ENCODE peak calls at places on chromosomes 16 and 17, in nine cellular contexts. I is mesendoderm, L is endothelial cell of umbilical vein, D is neuronal stem cell, C is mesenchymal stem cell, U is IMR-90, T is neural progenitor cell, A is colonic mucosa, O is HCT116. Q is an unnamed sample. For H3K4me1, the result is how much of the 10 kb centered on the place peaks cover.

GRCh38 chr17:27488263-27488662 is 32.0 kb downstream of the KSR1 start:
- DNase-seq in I (no peak), L (peak), D (no peak), C (no peak), U (no peak), T (no peak), A (no peak), O (no peak), Q (no peak)

GRCh38 chr16:68084504-68085258 is 489 bp upstream of the NFATC3 start:
- DNase-seq in I (peak), L (peak), D (peak), C (peak), U (peak), T (peak), A (peak), O (no peak), Q (peak)

GRCh38 chr16:69476920-69477418 is 52.5 kb downstream of the CYB5B start:
- DNase-seq in I (peak), L (peak), D (no peak), C (peak), U (peak), T (no peak), A (no peak), O (peak), Q (no peak)

GRCh38 chr17:28216528-28216927 is 102.5 kb upstream of the TMEM97 start:
- DNase-seq in I (no peak), L (no peak), D (no peak), C (peak), U (peak), T (no peak), A (no peak), O (no peak), Q (no peak)

GRCh38 chr16:88432174-88432573 is 20.9 kb upstream of the ZFPM1 start:
- DNase-seq in I (no peak), L (no peak), D (no peak), C (no peak), U (no peak), T (no peak), A (no peak), O (no peak), Q (no peak)

GRCh38 chr16:50268352-50268751 is 2.0 kb downstream of the ADCY7 start:
- DNase-seq in I (no peak), L (no peak), D (no peak), C (no peak), U (no peak), T (no peak), A (no peak), O (no peak), Q (no peak)

GRCh38 chr16:90035902-90036301 is 16.6 kb upstream of the DBNDD1 start:
- DNase-seq in I (peak), L (no peak), D (no peak), C (no peak), U (no peak), T (no peak), A (no peak), O (no peak), Q (no peak)

GRCh38 chr16:81651758-81652718 is 127.1 kb upstream of the PLCG2 start:
- DNase-seq in I (no peak), L (no peak), D (no peak), C (no peak), U (no peak), T (peak), A (no peak), O (no peak), Q (no peak)

GRCh38 chr17:61724777-61725176 is 133.8 kb upstream of the NACA2 start:
- DNase-seq in I (no peak), L (no peak), D (no peak), C (no peak), U (peak), T (no peak), A (no peak), O (no peak), Q (no peak)

GRCh38 chr17:50762177-50762576 is 5.1 kb downstream of the ANKRD40CL start:
- DNase-seq in I (no peak), L (no peak), D (no peak), C (no peak), U (no peak), T (no peak), A (no peak), O (no peak), Q (no peak)

GRCh38 chr17:28812980-28813377 is 29.6 kb downstream of the FAM222B start:
- DNase-seq in I (no peak), L (peak), D (no peak), C (no peak), U (peak), T (no peak), A (no peak), O (no peak), Q (no peak)

GRCh38 chr17:42586514-42587230 is 9.1 kb upstream of the PSMC3IP start:
- DNase-seq in I (no peak), L (no peak), D (no peak), C (no peak), U (no peak), T (no peak), A (no peak), O (no peak), Q (no peak)

GRCh38 chr17:40960144-40960543 is 6.6 kb downstream of the KRT39 start:
- DNase-seq in I (no peak), L (no peak), D (no peak), C (peak), U (peak), T (no peak), A (no peak), O (no peak), Q (no peak)

GRCh38 chr17:51629232-51629631 is 368.9 kb downstream of the UTP18 start:
- DNase-seq in I (no peak), L (no peak), D (no peak), C (no peak), U (no peak), T (no peak), A (no peak), O (no peak), Q (no peak)

GRCh38 chr17:50660042-50660886 is 25.6 kb downstream of the ABCC3 start:
- DNase-seq in I (no peak), L (peak), D (no peak), C (no peak), U (peak), T (no peak), A (peak), O (no peak), Q (no peak)

GRCh38 chr16:71746442-71747046 is 22.0 kb upstream of the PHLPP2 start:
- DNase-seq in I (peak), L (peak), D (no peak), C (peak), U (peak), T (peak), A (peak), O (peak), Q (peak)

GRCh38 chr17:63682981-63683380 is 16.9 kb downstream of the LIMD2 start:
- DNase-seq in I (no peak), L (no peak), D (no peak), C (no peak), U (no peak), T (no peak), A (no peak), O (no peak), Q (no peak)

GRCh38 chr16:69033550-69033949 is 71.9 kb upstream of the HAS3 start:
- DNase-seq in I (no peak), L (no peak), D (no peak), C (no peak), U (no peak), T (no peak), A (no peak), O (no peak), Q (no peak)

GRCh38 chr17:28811594-28812135 is 30.9 kb downstream of the FAM222B start:
- DNase-seq in I (peak), L (peak), D (peak), C (peak), U (peak), T (peak), A (peak), O (peak), Q (no peak)

GRCh38 chr16:30358990-30359870 is 4.1 kb upstream of the CD2BP2 start:
- DNase-seq in I (no peak), L (no peak), D (no peak), C (no peak), U (no peak), T (no peak), A (no peak), O (no peak), Q (no peak)

GRCh38 chr17:70819183-70819582 is 649.9 kb downstream of the KCNJ2 start:
- DNase-seq in I (no peak), L (no peak), D (no peak), C (no peak), U (no peak), T (no peak), A (no peak), O (no peak), Q (no peak)

GRCh38 chr16:27237229-27238015 is 31.1 kb downstream of the NSMCE1 start:
- DNase-seq in I (no peak), L (peak), D (no peak), C (peak), U (no peak), T (peak), A (no peak), O (no peak), Q (peak)

GRCh38 chr16:69443809-69444611 is 19.6 kb downstream of the CYB5B start:
- DNase-seq in I (no peak), L (peak), D (no peak), C (peak), U (peak), T (no peak), A (peak), O (no peak), Q (no peak)

GRCh38 chr16:8677481-8677880 is 3.1 kb downstream of the ABAT start:
- DNase-seq in I (no peak), L (no peak), D (no peak), C (no peak), U (no peak), T (no peak), A (no peak), O (no peak), Q (no peak)

GRCh38 chr17:17269926-17270773 is 10.9 kb downstream of the COPS3 start:
- DNase-seq in I (peak), L (peak), D (no peak), C (peak), U (no peak), T (peak), A (no peak), O (peak), Q (peak)

GRCh38 chr17:70804161-70804560 is 634.8 kb downstream of the KCNJ2 start:
- DNase-seq in I (no peak), L (no peak), D (no peak), C (peak), U (peak), T (no peak), A (no peak), O (no peak), Q (no peak)

GRCh38 chr16:30740364-30741251 is 7.6 kb upstream of the PHKG2 start:
- DNase-seq in I (peak), L (peak), D (no peak), C (peak), U (peak), T (no peak), A (peak), O (peak), Q (no peak)

GRCh38 chr17:6374761-6375312 is 60.1 kb downstream of the AIPL1 start:
- DNase-seq in I (peak), L (peak), D (peak), C (peak), U (peak), T (peak), A (no peak), O (peak), Q (no peak)

GRCh38 chr16:73066927-73067670 is 19.2 kb upstream of the ZFHX3 start:
- DNase-seq in I (no peak), L (peak), D (no peak), C (peak), U (peak), T (peak), A (no peak), O (no peak), Q (no peak)
- H3K9ac ChIP-seq in I (no peak), L (peak), D (peak), C (no peak), U (peak), T (no peak), A (peak), O (no peak), Q (no peak)

GRCh38 chr17:1186923-1187771 is 7.4 kb upstream of the ABR start:
- DNase-seq in I (peak), L (peak), D (peak), C (peak), U (peak), T (peak), A (peak), O (peak), Q (peak)
- H3K4me1 ChIP-seq in I (under half), L (under half), D (under half), C (under half), U (under half), T (under half), A (under half), O (under half), Q (under half)

DNA sequence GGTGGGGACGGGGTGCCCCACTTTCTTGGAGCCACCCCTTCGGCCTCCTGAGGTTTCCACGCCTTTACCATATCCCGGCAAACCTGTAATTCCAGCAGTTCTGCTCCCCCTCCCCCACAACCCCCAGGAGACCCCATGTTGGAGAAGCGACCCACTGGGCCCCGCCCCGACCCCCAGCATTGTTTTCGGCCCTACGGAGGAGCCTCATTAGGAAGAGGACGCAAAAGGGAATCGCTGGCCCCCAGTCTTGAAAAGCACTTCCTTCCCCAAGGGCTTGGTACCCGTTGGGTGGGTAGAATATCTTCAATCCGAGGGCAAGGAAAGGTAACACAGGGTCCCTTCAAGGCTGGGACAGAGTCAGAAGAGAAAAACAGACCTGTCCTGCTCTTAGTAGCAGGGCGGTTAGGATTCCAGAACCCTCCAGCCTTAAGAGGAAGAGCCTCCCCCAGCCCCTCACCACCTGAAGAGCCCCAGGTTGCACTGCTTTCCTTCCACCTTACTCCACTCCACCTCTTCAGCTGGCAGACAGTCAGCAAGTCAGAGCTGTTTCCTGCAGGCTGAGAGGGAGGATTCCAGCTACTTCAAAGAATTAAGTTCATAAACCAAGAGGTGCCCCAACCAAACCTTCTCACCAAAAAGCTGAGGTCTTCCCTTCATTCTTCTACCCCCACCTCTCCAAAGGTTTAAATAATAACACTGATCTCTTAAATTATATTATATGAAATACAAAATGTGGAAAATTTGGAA is 803 bp upstream of the TLCD2 start:
- DNase-seq in I (peak), L (peak), D (no peak), C (peak), U (no peak), T (peak), A (peak), O (no peak), Q (no peak)
- H3K9ac ChIP-seq in I (peak), L (peak), D (peak), C (peak), U (peak), T (no peak), A (peak), O (peak), Q (no peak)

DNA sequence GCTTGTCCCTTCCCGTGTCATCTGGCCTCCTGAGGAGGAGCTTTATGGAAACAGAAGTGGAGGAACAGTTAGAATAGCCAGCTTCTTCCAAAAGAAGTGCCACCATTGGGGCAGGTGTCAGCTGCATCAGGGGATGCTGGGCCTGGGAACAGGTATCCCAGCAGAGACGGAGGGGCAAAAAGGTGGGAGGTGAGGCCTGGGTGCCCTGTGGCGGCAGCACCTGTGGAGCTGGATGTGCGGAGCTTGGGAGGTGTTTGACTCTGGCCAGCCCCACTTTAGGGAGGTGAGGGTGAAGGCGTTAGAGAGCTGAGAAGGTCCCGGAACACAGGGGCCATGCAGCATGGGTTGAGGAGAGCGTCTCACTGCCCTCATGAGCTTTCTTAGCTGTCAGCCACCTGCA is 5.2 kb downstream of the SMCR8 start:
- DNase-seq in I (no peak), L (no peak), D (no peak), C (no peak), U (no peak), T (no peak), A (no peak), O (no peak), Q (no peak)
- H3K4me1 ChIP-seq in I (under half), L (under half), D (under half), C (under half), U (under half), T (under half), A (under half), O (under half), Q (half or more)

GRCh38 chr16:10767127-10767526 is 23.5 kb downstream of the NUBP1 start:
- DNase-seq in I (no peak), L (no peak), D (no peak), C (no peak), U (no peak), T (no peak), A (no peak), O (no peak), Q (no peak)
- H3K9ac ChIP-seq in I (no peak), L (no peak), D (peak), C (no peak), U (no peak), T (no peak), A (no peak), O (no peak), Q (no peak)

DNA sequence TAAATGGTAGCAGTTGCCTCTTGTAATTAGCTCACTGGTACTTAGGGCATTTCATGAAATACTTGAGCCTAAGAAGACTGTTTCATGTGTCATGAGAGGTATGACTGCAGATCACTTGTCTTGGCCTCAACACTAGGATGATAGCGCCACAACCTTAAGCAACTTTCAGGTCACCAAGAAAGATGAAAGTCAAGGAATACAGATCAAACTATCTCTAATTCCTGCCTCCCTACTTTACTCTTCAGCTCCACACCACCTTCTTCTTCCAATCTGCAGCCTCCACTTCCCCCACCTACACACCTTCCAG is 28.1 kb downstream of the GNA13 start:
- DNase-seq in I (no peak), L (no peak), D (no peak), C (no peak), U (no peak), T (no peak), A (no peak), O (no peak), Q (no peak)
- H3K4me1 ChIP-seq in I (under half), L (under half), D (under half), C (under half), U (under half), T (under half), A (under half), O (under half), Q (under half)

DNA sequence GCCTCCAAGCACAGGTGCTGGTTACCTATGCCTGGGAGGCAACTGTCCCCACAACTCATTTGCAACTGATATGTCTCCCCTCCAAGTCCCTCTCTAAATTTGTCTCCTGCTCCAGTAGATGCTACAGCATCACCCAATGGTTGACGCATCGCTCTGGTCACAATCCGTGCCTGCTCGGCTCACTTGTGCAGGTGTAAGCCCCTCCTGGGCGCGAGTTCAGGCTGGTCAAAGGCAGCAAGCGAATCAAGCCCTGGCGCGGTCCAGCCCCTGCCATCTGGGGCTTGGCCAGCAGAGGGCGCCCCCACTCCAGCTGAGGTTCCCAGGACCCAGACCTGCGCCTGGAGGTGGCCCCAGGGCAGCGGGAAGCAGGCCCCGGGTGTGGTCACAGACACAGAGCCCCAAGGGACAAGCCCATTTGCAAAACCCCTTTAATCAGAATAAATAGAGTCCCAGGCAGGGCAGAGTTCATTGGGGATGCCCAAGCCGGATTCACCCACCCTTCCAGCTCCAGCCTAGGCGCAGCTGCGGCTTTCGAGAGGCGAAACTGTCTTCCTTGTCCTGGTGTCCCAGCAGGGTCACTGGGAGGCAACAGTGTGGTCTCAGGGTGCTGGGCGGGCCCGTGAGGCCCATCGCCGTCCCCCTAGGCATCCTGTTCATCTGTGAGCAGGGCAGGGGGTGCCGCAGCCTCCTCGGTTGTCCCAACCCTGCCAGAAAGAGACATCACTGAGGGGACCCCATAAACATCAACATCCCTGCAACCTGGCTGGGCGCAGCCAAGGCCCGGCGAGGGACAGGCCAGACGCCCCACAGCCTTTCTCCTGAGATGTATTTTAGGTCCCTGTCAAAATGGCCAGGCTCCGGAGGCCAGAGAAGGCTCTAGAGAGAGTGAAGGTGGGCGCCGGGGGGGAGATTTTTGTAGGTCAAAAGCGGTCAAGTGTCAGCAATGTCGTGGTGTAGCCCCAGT is 15.8 kb downstream of the TMC6 start:
- DNase-seq in I (peak), L (peak), D (peak), C (peak), U (peak), T (peak), A (peak), O (peak), Q (peak)
- H3K9ac ChIP-seq in I (no peak), L (no peak), D (peak), C (no peak), U (no peak), T (no peak), A (no peak), O (no peak), Q (no peak)

DNA sequence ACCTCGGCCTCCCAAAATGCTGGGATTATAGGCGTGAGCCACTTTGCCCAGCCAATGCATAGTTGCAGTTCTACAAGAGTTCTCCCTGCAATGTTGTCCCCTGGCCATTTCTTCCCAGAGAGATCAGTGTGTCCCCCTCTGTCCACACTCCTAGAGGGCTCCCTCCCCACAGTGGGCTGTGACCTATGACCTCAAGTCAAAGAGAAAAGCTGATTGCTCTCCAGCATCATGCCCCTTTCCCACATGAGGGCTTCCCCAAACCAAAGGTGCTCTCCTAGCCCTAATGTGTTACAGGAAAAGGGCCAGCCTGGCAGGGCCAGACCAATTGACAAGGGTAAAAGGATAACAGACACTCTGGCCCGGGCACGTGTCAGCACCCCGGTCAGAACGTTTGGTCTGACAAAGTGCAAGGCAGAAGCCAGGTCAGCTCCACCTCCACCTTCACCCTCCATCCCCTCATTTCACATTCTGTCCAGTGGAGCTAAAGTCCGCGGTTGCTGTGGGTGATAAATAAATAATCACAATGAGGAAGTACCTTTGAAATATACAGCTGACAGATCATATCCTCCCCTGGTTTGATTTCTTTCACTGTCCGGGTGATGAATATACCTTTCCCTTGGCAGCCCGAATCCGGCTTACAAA is 17.8 kb downstream of the TTLL6 start:
- DNase-seq in I (no peak), L (no peak), D (no peak), C (no peak), U (no peak), T (no peak), A (peak), O (no peak), Q (no peak)
- H3K4me1 ChIP-seq in I (under half), L (under half), D (under half), C (under half), U (under half), T (under half), A (under half), O (under half), Q (under half)